ENCODE peak calls at places on chromosomes 16 and 17, in five cellular contexts. S is HepG2, W is K562, X is IMR-90, J is GM12878. Y is an unnamed sample.

GRCh38 chr16:87628940-87629339 is 26.6 kb downstream of the JPH3 start:
- DNase-seq in J (no peak), S (no peak), W (no peak), X (peak), Y (no peak)

GRCh38 chr17:74190154-74190553 is 13.3 kb upstream of the RPL38 start:
- DNase-seq in X (peak), S (peak), W (peak), J (no peak), Y (peak)

GRCh38 chr16:31148281-31148728 is 1.6 kb downstream of the PRSS36 start:
- DNase-seq in W (peak), J (no peak), S (no peak), X (no peak), Y (peak)

GRCh38 chr17:77363821-77364361 is 223.1 kb downstream of the SEC14L1 start:
- DNase-seq in J (no peak), S (peak), X (peak), W (peak), Y (peak)

GRCh38 chr16:29959293-29959692 is 2.6 kb upstream of the TMEM219 start:
- DNase-seq in J (no peak), S (no peak), W (no peak), X (no peak), Y (no peak)

GRCh38 chr17:64130559-64131001 is 636 bp upstream of the ERN1 start:
- DNase-seq in J (peak), W (no peak), S (no peak), X (peak), Y (no peak)

GRCh38 chr17:8674344-8675305 is 44.1 kb upstream of the MYH10 start:
- DNase-seq in S (no peak), J (no peak), X (peak), W (no peak), Y (no peak)

GRCh38 chr17:48555183-48555615 is 10.3 kb upstream of the HOXB2 start:
- DNase-seq in X (peak), S (no peak), J (no peak), W (peak), Y (no peak)

GRCh38 chr17:81664051-81664470 is 2.3 kb downstream of the OXLD1 start:
- DNase-seq in J (no peak), X (no peak), S (no peak), W (no peak), Y (no peak)

GRCh38 chr17:83091257-83092141 is 12.1 kb downstream of the METRNL start:
- DNase-seq in W (no peak), X (no peak), S (peak), J (no peak), Y (no peak)

GRCh38 chr17:64658931-64659330 is 3.2 kb downstream of the SMURF2 start:
- DNase-seq in S (no peak), J (no peak), X (peak), W (no peak), Y (no peak)

GRCh38 chr16:2686912-2687507 is 4.7 kb downstream of the KCTD5 start:
- DNase-seq in J (peak), W (peak), S (no peak), X (no peak), Y (no peak)

GRCh38 chr17:71921726-71922320 is 199.0 kb upstream of the SOX9 start:
- DNase-seq in W (no peak), X (no peak), S (no peak), J (peak), Y (no peak)

GRCh38 chr17:44307387-44308186 is 814 bp upstream of the RUNDC3A start:
- DNase-seq in X (no peak), S (no peak), J (no peak), W (no peak), Y (peak)

GRCh38 chr16:11742536-11743307 is at the start of gene TXNDC11:
- DNase-seq in S (peak), W (peak), X (peak), J (peak), Y (peak)

GRCh38 chr17:21674242-21674731 is 18.0 kb upstream of the KCNJ18 start:
- DNase-seq in X (no peak), J (no peak), W (peak), S (no peak), Y (peak)

GRCh38 chr17:1985686-1986085 is 39.4 kb downstream of the RTN4RL1 start:
- DNase-seq in W (no peak), J (no peak), S (no peak), X (no peak), Y (no peak)

GRCh38 chr17:1985093-1985492 is 40.0 kb downstream of the RTN4RL1 start:
- DNase-seq in S (no peak), X (no peak), W (no peak), J (no peak), Y (no peak)

GRCh38 chr17:1986783-1987451 is 38.2 kb downstream of the RTN4RL1 start:
- DNase-seq in X (no peak), J (no peak), S (no peak), W (peak), Y (no peak)

GRCh38 chr17:1992541-1992940 is 32.6 kb downstream of the RTN4RL1 start:
- DNase-seq in X (no peak), W (no peak), J (no peak), S (no peak), Y (no peak)

DNA sequence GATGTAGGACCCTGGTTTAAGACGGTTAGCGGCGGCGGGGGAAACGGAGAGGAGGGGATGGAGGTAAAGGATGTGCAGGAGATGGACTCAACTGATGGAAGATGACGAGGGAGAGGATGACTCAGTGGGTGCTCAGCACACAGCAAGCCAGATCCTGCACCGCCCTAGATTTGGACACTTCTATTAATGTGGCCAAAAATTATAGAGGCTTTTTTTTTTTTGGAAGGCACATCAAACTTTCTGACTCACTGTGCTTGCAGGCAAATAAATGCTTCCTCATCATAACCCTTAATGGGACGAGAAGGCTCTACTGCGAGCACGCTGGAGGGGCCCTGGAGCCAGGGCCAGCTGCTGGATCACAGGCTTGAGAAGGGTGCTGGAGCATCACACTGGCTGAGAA is 36.0 kb downstream of the RTN4RL1 start:
- DNase-seq in X (peak), W (no peak), S (no peak), J (no peak), Y (no peak)
- TF ChIP-seq MXI1 in X (no peak), W (no peak), S (no peak), J (no peak), Y (no peak)

GRCh38 chr17:56297142-56297541 is 143.9 kb downstream of the ANKFN1 start:
- DNase-seq in W (no peak), S (no peak), X (peak), J (no peak), Y (no peak)
- TF ChIP-seq SMC3 in W (no peak), S (no peak), X (no peak), J (no peak), Y (no peak)

GRCh38 chr17:29577778-29578211 is 9.3 kb downstream of the TP53I13 start:
- DNase-seq in X (peak), J (no peak), W (no peak), S (no peak), Y (no peak)
- TF ChIP-seq MXI1 in X (no peak), J (no peak), W (no peak), S (no peak), Y (no peak)

GRCh38 chr17:58252141-58252540 is 13.8 kb downstream of the LPO start:
- DNase-seq in X (no peak), J (no peak), S (no peak), W (no peak), Y (no peak)
- TF ChIP-seq SMC3 in X (no peak), J (no peak), S (no peak), W (no peak), Y (no peak)

DNA sequence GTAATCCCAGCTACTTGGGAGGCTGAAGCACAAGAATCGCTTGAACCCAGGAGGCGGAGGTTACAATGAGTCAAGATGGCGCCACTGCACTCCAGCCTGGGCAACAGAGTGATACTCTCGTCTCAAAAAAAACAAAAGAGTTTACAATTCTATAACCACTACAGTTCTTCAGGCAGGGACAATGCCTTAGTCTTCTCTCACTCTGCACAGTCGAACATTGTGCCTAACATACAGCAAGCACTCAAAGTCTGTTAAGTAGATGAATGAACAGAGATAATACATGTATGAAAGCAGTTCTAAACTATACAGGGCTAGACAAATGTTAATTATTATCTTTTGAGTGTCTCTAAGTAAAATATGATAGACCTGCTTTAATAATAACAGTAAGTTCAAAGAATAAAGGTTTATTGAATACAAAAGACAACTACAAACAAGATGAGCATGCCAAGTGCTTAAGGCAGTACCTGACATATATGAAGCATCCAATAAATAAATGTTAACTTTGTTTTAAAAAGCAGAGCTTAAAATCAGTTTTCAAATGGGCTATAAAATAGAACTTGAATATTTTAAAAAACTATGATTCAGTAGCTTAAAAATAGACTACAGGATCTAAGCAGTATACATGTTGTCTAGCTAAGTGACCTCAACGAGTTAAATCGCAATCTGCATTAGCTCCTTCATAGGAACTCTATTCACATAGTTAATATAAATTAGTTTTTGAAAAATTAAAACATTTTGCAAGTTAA is 19.3 kb downstream of the INTS2 start:
- DNase-seq in J (no peak), X (no peak), W (no peak), S (no peak), Y (no peak)
- TF ChIP-seq MXI1 in J (no peak), X (no peak), W (no peak), S (no peak), Y (no peak)

GRCh38 chr17:49930880-49931279 is 38.1 kb upstream of the DLX4 start:
- DNase-seq in J (no peak), S (no peak), W (no peak), X (no peak), Y (no peak)
- TF ChIP-seq SMC3 in J (no peak), S (no peak), W (no peak), X (no peak), Y (no peak)

DNA sequence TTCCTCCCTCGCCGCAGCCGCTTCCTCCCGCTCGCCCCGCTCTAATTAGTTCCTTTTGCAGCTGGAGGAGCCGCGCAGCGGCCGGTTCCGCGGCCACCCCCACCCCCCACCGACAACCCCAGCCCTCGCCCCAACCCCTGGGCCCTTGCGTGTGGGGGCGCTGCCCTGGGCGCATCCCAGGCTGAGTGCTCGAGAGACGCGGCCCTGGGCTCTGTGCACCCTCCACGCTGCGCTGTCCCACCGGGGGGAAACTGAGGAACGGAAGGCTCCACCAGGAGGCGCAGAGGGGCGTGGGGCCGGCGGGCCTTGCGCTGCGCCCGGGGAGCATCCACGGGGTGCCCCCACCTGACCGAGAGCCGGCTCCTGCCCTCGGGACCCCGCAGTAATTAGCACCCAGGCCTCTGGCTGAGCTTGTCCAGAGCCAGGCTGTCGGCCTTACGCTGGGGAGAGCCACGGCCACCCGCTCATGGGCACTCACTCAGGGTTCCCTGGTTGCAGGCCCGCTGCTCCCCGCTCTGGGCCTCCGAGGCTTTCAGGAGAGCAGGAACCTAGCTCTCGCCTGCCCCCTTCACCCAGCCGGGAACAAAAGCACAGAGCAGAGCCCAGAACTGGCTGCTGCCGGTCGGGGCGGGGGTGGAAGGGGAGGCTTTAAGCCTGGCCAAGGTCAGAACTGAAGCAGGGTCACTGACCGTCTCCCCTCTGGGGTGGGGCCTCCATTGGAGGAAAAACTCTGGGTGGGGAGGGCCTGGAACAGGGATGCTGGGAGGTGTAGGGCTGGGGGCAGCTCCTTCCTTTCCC is 12.1 kb downstream of the GLIS2 start:
- DNase-seq in X (peak), J (no peak), W (peak), S (peak), Y (peak)
- TF ChIP-seq MXI1 in X (no peak), J (no peak), W (no peak), S (no peak), Y (peak)

DNA sequence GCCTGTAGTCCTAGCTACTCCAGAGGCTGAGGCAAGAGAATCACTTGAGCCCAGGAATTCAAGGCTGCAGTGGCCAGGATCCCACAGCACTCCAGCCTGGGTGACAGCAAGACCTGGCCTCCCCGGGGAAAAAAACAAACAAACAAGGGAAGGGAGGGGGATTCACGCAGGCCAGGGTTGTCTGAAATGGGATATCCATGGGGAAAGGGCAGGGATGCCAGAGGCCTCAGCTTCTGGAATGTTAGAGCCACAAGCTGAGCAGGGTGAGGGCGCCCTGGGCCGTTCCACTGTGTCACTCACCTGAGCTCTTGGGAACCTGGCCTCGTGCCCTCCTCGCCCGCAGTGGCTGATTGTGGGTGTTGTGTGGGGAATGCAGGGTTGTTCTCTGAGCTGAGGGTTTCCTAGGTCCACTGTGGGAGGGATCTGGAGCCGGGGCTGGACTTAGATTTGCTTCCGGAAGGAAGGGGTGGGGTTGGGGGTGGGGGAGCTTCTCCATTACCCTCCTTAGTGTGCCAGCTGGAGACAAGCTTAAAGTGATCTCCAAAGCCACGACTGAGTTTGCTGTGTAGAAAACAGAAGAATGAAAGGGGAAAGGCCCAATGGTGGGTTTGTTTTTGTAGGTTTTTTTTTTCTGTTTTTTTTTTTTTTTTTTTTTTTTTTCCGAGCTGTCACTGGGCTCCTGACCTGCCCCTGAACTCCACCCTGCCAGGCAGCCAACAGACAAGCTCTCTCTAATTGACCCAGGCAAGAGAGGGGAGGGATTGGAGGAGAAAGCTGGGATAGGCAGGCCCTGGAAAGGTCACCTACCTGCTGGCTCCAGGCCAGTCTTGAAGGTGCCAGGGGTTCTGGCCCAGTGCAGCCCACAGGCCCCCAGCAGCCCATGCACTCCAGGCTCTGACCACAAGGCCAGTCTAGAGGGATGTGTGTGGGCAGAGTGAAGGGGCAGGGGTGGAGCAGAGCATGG is at the start of gene SULT1A1:
- DNase-seq in J (no peak), W (peak), S (peak), X (no peak), Y (peak)
- TF ChIP-seq SMC3 in J (no peak), W (no peak), S (no peak), X (no peak), Y (no peak)

DNA sequence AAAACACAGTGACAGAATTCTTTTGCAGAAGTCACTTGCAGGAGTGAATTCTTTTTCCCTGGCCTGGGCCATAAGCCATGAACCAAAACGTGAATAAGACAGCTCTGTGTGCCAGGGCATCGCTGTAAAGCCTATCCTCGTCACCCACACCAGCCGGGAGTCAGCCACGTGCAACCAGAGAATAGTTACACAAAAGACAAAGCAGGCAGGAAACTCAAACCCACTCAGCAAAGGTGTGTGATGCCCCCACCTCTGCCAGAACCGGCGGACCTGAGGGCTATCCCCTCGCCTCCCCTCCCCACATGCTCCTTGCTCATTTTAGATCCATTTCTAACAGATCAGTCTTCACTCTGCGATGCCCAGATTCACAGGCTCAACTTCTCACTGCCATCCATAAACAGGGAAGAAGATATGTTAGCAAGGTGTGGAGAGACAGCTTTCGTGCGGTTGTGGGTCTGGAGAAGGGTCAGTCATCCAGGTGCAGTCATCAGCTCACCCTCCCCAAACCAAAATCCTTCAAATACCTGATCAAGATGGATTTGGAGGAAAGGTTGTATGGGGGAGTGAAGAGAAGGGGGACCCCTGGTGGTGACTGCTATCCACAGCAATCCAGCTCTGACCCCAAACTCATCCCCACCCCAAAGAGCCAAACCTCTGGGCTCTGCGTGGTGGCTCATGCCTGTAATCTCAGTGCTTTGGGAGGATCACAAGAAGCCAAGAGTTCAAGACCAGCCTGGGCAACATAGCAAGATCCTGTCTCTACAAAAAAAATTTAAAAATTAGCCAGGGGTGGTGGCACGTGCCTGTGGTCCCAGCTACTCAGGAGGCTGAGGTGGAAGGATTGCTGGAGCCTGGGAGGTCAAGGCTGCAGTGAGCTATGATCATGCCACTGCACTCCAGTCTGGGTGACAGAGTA is 219.2 kb downstream of the C16orf78 start:
- DNase-seq in J (no peak), S (peak), X (peak), W (peak), Y (peak)
- TF ChIP-seq MXI1 in J (no peak), S (no peak), X (no peak), W (no peak), Y (no peak)

Y was measured in SK-N-SH.